ENCODE peak calls at places on chromosomes 6 and 20, in seven cellular contexts. One of them, this sample, is unnamed.

GRCh38 chr6:47438481-47439347 is 38.9 kb upstream of the CD2AP start:
- DNase-seq in fibroblast of pulmonary artery: no peak
- DNase-seq in foreskin fibroblast: no peak
- DNase-seq in MCF 10A: no peak
- DNase-seq in psoas muscle: peak
- DNase-seq in body of pancreas: no peak
- DNase-seq in cardiac fibroblast: no peak
- DNase-seq in this sample: no peak

GRCh38 chr6:146890644-146891434 is 292.1 kb downstream of the ADGB start:
- DNase-seq in fibroblast of pulmonary artery: no peak
- DNase-seq in foreskin fibroblast: no peak
- DNase-seq in MCF 10A: no peak
- DNase-seq in psoas muscle: no peak
- DNase-seq in body of pancreas: no peak
- DNase-seq in cardiac fibroblast: peak
- DNase-seq in this sample: no peak

GRCh38 chr20:4158466-4159050 is 143.2 kb upstream of the RNF24 start:
- DNase-seq in fibroblast of pulmonary artery: no peak
- DNase-seq in foreskin fibroblast: no peak
- DNase-seq in MCF 10A: peak
- DNase-seq in psoas muscle: no peak
- DNase-seq in body of pancreas: no peak
- DNase-seq in cardiac fibroblast: no peak
- DNase-seq in this sample: no peak

GRCh38 chr20:50464026-50464724 is 46.0 kb upstream of the PTPN1 start:
- DNase-seq in fibroblast of pulmonary artery: peak
- DNase-seq in foreskin fibroblast: peak
- DNase-seq in MCF 10A: peak
- DNase-seq in psoas muscle: peak
- DNase-seq in body of pancreas: peak
- DNase-seq in cardiac fibroblast: peak
- DNase-seq in this sample: peak

GRCh38 chr6:72819609-72820008 is 197.7 kb downstream of the KCNQ5 start:
- DNase-seq in fibroblast of pulmonary artery: no peak
- DNase-seq in foreskin fibroblast: no peak
- DNase-seq in MCF 10A: peak
- DNase-seq in psoas muscle: peak
- DNase-seq in body of pancreas: no peak
- DNase-seq in cardiac fibroblast: no peak
- DNase-seq in this sample: peak

GRCh38 chr20:51569815-51570741 is 27.6 kb upstream of the NFATC2 start:
- DNase-seq in fibroblast of pulmonary artery: no peak
- DNase-seq in foreskin fibroblast: no peak
- DNase-seq in MCF 10A: peak
- DNase-seq in psoas muscle: peak
- DNase-seq in body of pancreas: no peak
- DNase-seq in cardiac fibroblast: peak
- DNase-seq in this sample: no peak

GRCh38 chr6:7050911-7051779 is 56.6 kb upstream of the RREB1 start:
- DNase-seq in fibroblast of pulmonary artery: peak
- DNase-seq in foreskin fibroblast: no peak
- DNase-seq in MCF 10A: peak
- DNase-seq in psoas muscle: peak
- DNase-seq in body of pancreas: peak
- DNase-seq in cardiac fibroblast: peak
- DNase-seq in this sample: peak

GRCh38 chr6:168165373-168165772 is 86.4 kb upstream of the FRMD1 start:
- DNase-seq in fibroblast of pulmonary artery: no peak
- DNase-seq in foreskin fibroblast: peak
- DNase-seq in MCF 10A: no peak
- DNase-seq in psoas muscle: no peak
- DNase-seq in body of pancreas: no peak
- DNase-seq in cardiac fibroblast: no peak
- DNase-seq in this sample: no peak

GRCh38 chr6:79269877-79270276 is 35.4 kb upstream of the HMGN3 start:
- DNase-seq in fibroblast of pulmonary artery: peak
- DNase-seq in foreskin fibroblast: peak
- DNase-seq in MCF 10A: no peak
- DNase-seq in psoas muscle: no peak
- DNase-seq in body of pancreas: no peak
- DNase-seq in cardiac fibroblast: peak
- DNase-seq in this sample: peak

GRCh38 chr6:44057931-44058616 is 69.2 kb downstream of the MRPL14 start:
- DNase-seq in fibroblast of pulmonary artery: peak
- DNase-seq in foreskin fibroblast: no peak
- DNase-seq in MCF 10A: no peak
- DNase-seq in psoas muscle: no peak
- DNase-seq in body of pancreas: no peak
- DNase-seq in cardiac fibroblast: peak
- DNase-seq in this sample: no peak

GRCh38 chr6:30101423-30101938 is 11.4 kb downstream of the TRIM31 start:
- DNase-seq in fibroblast of pulmonary artery: no peak
- DNase-seq in foreskin fibroblast: no peak
- DNase-seq in MCF 10A: no peak
- DNase-seq in psoas muscle: no peak
- DNase-seq in body of pancreas: no peak
- DNase-seq in cardiac fibroblast: peak
- DNase-seq in this sample: no peak

GRCh38 chr6:95503568-95503967 is 73.8 kb upstream of the MANEA start:
- DNase-seq in fibroblast of pulmonary artery: no peak
- DNase-seq in foreskin fibroblast: no peak
- DNase-seq in MCF 10A: no peak
- DNase-seq in psoas muscle: no peak
- DNase-seq in body of pancreas: no peak
- DNase-seq in cardiac fibroblast: no peak
- DNase-seq in this sample: no peak

GRCh38 chr6:159959976-159960384 is 8.9 kb upstream of the IGF2R start:
- DNase-seq in fibroblast of pulmonary artery: peak
- DNase-seq in foreskin fibroblast: no peak
- DNase-seq in MCF 10A: no peak
- DNase-seq in psoas muscle: no peak
- DNase-seq in body of pancreas: no peak
- DNase-seq in cardiac fibroblast: no peak
- DNase-seq in this sample: no peak

GRCh38 chr6:168196385-168196860 is 117.4 kb upstream of the FRMD1 start:
- DNase-seq in fibroblast of pulmonary artery: no peak
- DNase-seq in foreskin fibroblast: no peak
- DNase-seq in MCF 10A: peak
- DNase-seq in psoas muscle: no peak
- DNase-seq in body of pancreas: peak
- DNase-seq in cardiac fibroblast: no peak
- DNase-seq in this sample: no peak

GRCh38 chr6:31075528-31075927 is 36.8 kb downstream of the C6orf15 start:
- DNase-seq in fibroblast of pulmonary artery: peak
- DNase-seq in foreskin fibroblast: peak
- DNase-seq in MCF 10A: no peak
- DNase-seq in psoas muscle: no peak
- DNase-seq in body of pancreas: no peak
- DNase-seq in cardiac fibroblast: peak
- DNase-seq in this sample: no peak

GRCh38 chr6:99810942-99811633 is 182.9 kb downstream of the MCHR2 start:
- DNase-seq in fibroblast of pulmonary artery: no peak
- DNase-seq in foreskin fibroblast: no peak
- DNase-seq in MCF 10A: no peak
- DNase-seq in psoas muscle: no peak
- DNase-seq in body of pancreas: no peak
- DNase-seq in cardiac fibroblast: no peak
- DNase-seq in this sample: no peak

GRCh38 chr6:27375613-27376079 is 12.9 kb upstream of the ZNF391 start:
- DNase-seq in fibroblast of pulmonary artery: peak
- DNase-seq in foreskin fibroblast: no peak
- DNase-seq in MCF 10A: peak
- DNase-seq in psoas muscle: no peak
- DNase-seq in body of pancreas: no peak
- DNase-seq in cardiac fibroblast: peak
- DNase-seq in this sample: peak

GRCh38 chr6:1856381-1856780 is 246.7 kb downstream of the FOXC1 start:
- DNase-seq in fibroblast of pulmonary artery: peak
- DNase-seq in foreskin fibroblast: peak
- DNase-seq in MCF 10A: peak
- DNase-seq in psoas muscle: no peak
- DNase-seq in body of pancreas: no peak
- DNase-seq in cardiac fibroblast: peak
- DNase-seq in this sample: no peak

GRCh38 chr6:1670711-1671462 is 61.2 kb downstream of the FOXC1 start:
- DNase-seq in fibroblast of pulmonary artery: no peak
- DNase-seq in foreskin fibroblast: no peak
- DNase-seq in MCF 10A: no peak
- DNase-seq in psoas muscle: no peak
- DNase-seq in body of pancreas: no peak
- DNase-seq in cardiac fibroblast: peak
- DNase-seq in this sample: peak

GRCh38 chr6:118739976-118740771 is 88.8 kb upstream of the CEP85L start:
- DNase-seq in fibroblast of pulmonary artery: peak
- DNase-seq in foreskin fibroblast: no peak
- DNase-seq in MCF 10A: no peak
- DNase-seq in psoas muscle: no peak
- DNase-seq in body of pancreas: no peak
- DNase-seq in cardiac fibroblast: peak
- DNase-seq in this sample: no peak

GRCh38 chr20:62760536-62761057 is 35.7 kb upstream of the MRGBP start:
- DNase-seq in fibroblast of pulmonary artery: no peak
- DNase-seq in foreskin fibroblast: no peak
- DNase-seq in MCF 10A: no peak
- DNase-seq in psoas muscle: peak
- DNase-seq in body of pancreas: no peak
- DNase-seq in cardiac fibroblast: no peak
- DNase-seq in this sample: no peak

GRCh38 chr6:37821449-37821848 is 1.9 kb downstream of the ZFAND3 start:
- DNase-seq in fibroblast of pulmonary artery: no peak
- DNase-seq in foreskin fibroblast: no peak
- DNase-seq in MCF 10A: no peak
- DNase-seq in psoas muscle: no peak
- DNase-seq in body of pancreas: no peak
- DNase-seq in cardiac fibroblast: no peak
- DNase-seq in this sample: no peak

GRCh38 chr20:44733341-44734069 is 12.2 kb upstream of the KCNK15 start:
- DNase-seq in fibroblast of pulmonary artery: peak
- DNase-seq in foreskin fibroblast: peak
- DNase-seq in MCF 10A: peak
- DNase-seq in psoas muscle: peak
- DNase-seq in body of pancreas: peak
- DNase-seq in cardiac fibroblast: peak
- DNase-seq in this sample: peak

GRCh38 chr6:68575765-68576439 is 59.2 kb upstream of the ADGRB3 start:
- DNase-seq in fibroblast of pulmonary artery: peak
- DNase-seq in foreskin fibroblast: peak
- DNase-seq in MCF 10A: no peak
- DNase-seq in psoas muscle: no peak
- DNase-seq in body of pancreas: peak
- DNase-seq in cardiac fibroblast: no peak
- DNase-seq in this sample: no peak

GRCh38 chr20:6178537-6178936 is 55.7 kb upstream of the FERMT1 start:
- DNase-seq in fibroblast of pulmonary artery: peak
- DNase-seq in foreskin fibroblast: no peak
- DNase-seq in MCF 10A: peak
- DNase-seq in psoas muscle: no peak
- DNase-seq in body of pancreas: no peak
- DNase-seq in cardiac fibroblast: peak
- DNase-seq in this sample: peak

DNA sequence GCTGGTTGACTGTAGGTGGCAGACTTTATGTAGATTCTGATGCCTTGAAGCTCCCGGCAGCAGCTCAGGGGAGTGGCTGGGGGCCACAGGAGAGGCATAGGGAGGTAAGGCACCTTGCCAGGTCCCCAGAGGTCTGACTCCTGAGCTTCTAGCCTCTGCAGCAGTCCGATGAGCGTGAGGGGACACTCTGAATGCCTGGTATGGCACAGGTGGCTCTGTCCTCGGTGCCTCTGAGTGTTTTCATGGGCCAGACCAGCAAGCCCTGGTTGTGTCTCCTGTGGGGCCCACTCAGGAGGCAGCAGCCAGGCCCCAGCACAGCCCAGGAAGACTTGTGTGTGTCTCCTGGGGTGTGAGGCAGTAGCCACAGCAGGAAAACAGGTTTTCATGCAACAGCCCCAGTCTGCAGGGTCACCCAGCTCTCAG is 39.7 kb upstream of the IRF4 start:
- DNase-seq in fibroblast of pulmonary artery: no peak
- DNase-seq in foreskin fibroblast: no peak
- DNase-seq in MCF 10A: no peak
- DNase-seq in psoas muscle: no peak
- DNase-seq in body of pancreas: no peak
- DNase-seq in cardiac fibroblast: no peak
- DNase-seq in this sample: peak
- TF ChIP-seq CTCF in fibroblast of pulmonary artery: no peak
- TF ChIP-seq CTCF in foreskin fibroblast: no peak
- TF ChIP-seq CTCF in MCF 10A: no peak
- TF ChIP-seq CTCF in psoas muscle: no peak
- TF ChIP-seq CTCF in body of pancreas: no peak
- TF ChIP-seq CTCF in cardiac fibroblast: no peak
- TF ChIP-seq CTCF in this sample: no peak

DNA sequence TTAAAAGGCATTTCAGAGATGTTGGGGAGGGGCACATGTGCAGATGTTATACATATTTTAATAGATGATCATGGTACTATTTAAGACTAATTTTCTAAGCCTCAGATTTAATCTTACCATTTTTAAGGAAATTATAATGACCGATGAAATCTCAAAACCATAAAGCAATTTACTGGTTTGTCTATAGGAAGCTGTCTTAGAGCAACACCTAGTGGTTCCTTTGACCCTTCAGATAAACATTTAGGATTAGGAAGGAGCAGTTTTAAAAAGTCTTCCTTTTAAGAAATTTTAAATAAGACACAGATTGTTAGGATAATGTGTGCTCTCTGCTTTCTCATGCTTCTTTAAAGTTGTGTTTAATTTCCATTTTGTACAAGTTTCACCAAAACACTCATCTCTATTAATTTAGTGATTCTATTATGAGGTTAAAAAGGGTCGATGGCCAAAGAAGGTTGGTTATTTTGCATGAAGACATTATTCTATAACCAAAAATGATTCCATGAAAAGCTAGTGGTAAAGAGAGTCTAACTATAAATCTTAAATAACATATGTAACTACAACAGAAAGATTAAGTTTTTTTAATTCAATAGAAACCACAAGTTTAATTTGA is 376.4 kb downstream of the HACE1 start:
- DNase-seq in fibroblast of pulmonary artery: peak
- DNase-seq in foreskin fibroblast: no peak
- DNase-seq in MCF 10A: peak
- DNase-seq in psoas muscle: no peak
- DNase-seq in body of pancreas: no peak
- DNase-seq in cardiac fibroblast: peak
- DNase-seq in this sample: peak
- TF ChIP-seq CTCF in fibroblast of pulmonary artery: peak
- TF ChIP-seq CTCF in foreskin fibroblast: no peak
- TF ChIP-seq CTCF in MCF 10A: peak
- TF ChIP-seq CTCF in psoas muscle: no peak
- TF ChIP-seq CTCF in body of pancreas: peak
- TF ChIP-seq CTCF in cardiac fibroblast: peak
- TF ChIP-seq CTCF in this sample: peak

GRCh38 chr6:77462359-77463307 is 658 bp downstream of the HTR1B start:
- DNase-seq in fibroblast of pulmonary artery: no peak
- DNase-seq in foreskin fibroblast: peak
- DNase-seq in MCF 10A: no peak
- DNase-seq in psoas muscle: no peak
- DNase-seq in body of pancreas: peak
- DNase-seq in cardiac fibroblast: peak
- DNase-seq in this sample: no peak
- TF ChIP-seq CTCF in fibroblast of pulmonary artery: peak
- TF ChIP-seq CTCF in foreskin fibroblast: peak
- TF ChIP-seq CTCF in MCF 10A: no peak
- TF ChIP-seq CTCF in psoas muscle: no peak
- TF ChIP-seq CTCF in body of pancreas: no peak
- TF ChIP-seq CTCF in cardiac fibroblast: peak
- TF ChIP-seq CTCF in this sample: no peak

GRCh38 chr6:170221753-170222400 is 69.0 kb downstream of the DLL1 start:
- DNase-seq in fibroblast of pulmonary artery: no peak
- DNase-seq in foreskin fibroblast: no peak
- DNase-seq in MCF 10A: no peak
- DNase-seq in psoas muscle: no peak
- DNase-seq in body of pancreas: no peak
- DNase-seq in cardiac fibroblast: no peak
- DNase-seq in this sample: peak
- TF ChIP-seq CTCF in fibroblast of pulmonary artery: no peak
- TF ChIP-seq CTCF in foreskin fibroblast: no peak
- TF ChIP-seq CTCF in MCF 10A: no peak
- TF ChIP-seq CTCF in psoas muscle: no peak
- TF ChIP-seq CTCF in body of pancreas: no peak
- TF ChIP-seq CTCF in cardiac fibroblast: no peak
- TF ChIP-seq CTCF in this sample: peak

This sample was measured in NB4.